ENCODE peak calls at places on chromosomes 4 and X, in five cellular contexts. L is HCT116, H is K562, U is GM12878, G is H1. S is an unnamed sample.

GRCh38 chr4:4461850-4462249 is 74.9 kb downstream of the NSG1 start:
- DNase-seq in H (peak; percentile 6), L (no peak), U (no peak), G (no peak), S (no peak)

GRCh38 chrX:65755786-65756185 is 88.3 kb downstream of the MSN start:
- DNase-seq in L (no peak), U (no peak), H (no peak), G (no peak), S (no peak)

GRCh38 chrX:118975831-118976598 is 1.6 kb downstream of the LONRF3 start:
- DNase-seq in H (peak; percentile 70), U (no peak), L (no peak), G (no peak), S (peak; percentile 24)

GRCh38 chrX:69365349-69365748 is 138.8 kb upstream of the NALF2 start:
- DNase-seq in L (no peak), G (no peak), H (no peak), U (no peak), S (no peak)

GRCh38 chr4:74065115-74065642 is 26.7 kb upstream of the CXCL3 start:
- DNase-seq in L (no peak), U (no peak), H (peak; percentile 63), G (no peak), S (no peak)

GRCh38 chr4:41430796-41431195 is 107.2 kb upstream of the LIMCH1 start:
- DNase-seq in G (no peak), L (no peak), U (no peak), H (no peak), S (no peak)

GRCh38 chr4:100540156-100540555 is 22.3 kb upstream of the EMCN start:
- DNase-seq in H (no peak), L (no peak), U (no peak), G (no peak), S (no peak)

GRCh38 chr4:6092131-6092530 is 73.9 kb upstream of the C4orf50 start:
- DNase-seq in L (no peak), U (no peak), G (no peak), H (no peak), S (peak; percentile 48)

GRCh38 chr4:144355809-144356757 is 215.6 kb upstream of the GYPA start:
- DNase-seq in H (peak; percentile 18), U (peak; percentile 51), G (no peak), L (peak; percentile 67), S (peak; percentile 53)

GRCh38 chr4:110059556-110060191 is 138.7 kb downstream of the ELOVL6 start:
- DNase-seq in G (no peak), L (no peak), H (no peak), U (peak; percentile 54), S (no peak)

GRCh38 chrX:146887020-146887419 is 72.5 kb upstream of the CXorf51A start:
- DNase-seq in U (no peak), L (no peak), G (no peak), H (no peak), S (no peak)

GRCh38 chrX:73562986-73563739 is at the start of gene CHIC1:
- DNase-seq in L (no peak), G (peak; percentile 65), H (peak; percentile 70), U (peak; percentile 32), S (peak; percentile 69)

GRCh38 chr4:75924309-75924708 is 16.5 kb downstream of the NAAA start:
- DNase-seq in H (no peak), U (no peak), G (no peak), L (no peak), S (no peak)

GRCh38 chrX:69173906-69174305 is 8.7 kb upstream of the PJA1 start:
- DNase-seq in U (no peak), H (no peak), G (no peak), L (no peak), S (peak; percentile 34)

GRCh38 chrX:104113237-104113965 is 1.1 kb downstream of the ZCCHC18 start:
- DNase-seq in G (peak; percentile 49), U (no peak), H (peak; percentile 46), L (no peak), S (peak; percentile 63)

GRCh38 chr4:168610911-168611530 is 114.2 kb downstream of the PALLD start:
- DNase-seq in U (no peak), G (no peak), L (no peak), H (no peak), S (no peak)

GRCh38 chrX:123962006-123962485 is 540 bp downstream of the STAG2 start:
- DNase-seq in L (peak; percentile 24), U (no peak), G (no peak), H (peak; percentile 76), S (no peak)

GRCh38 chrX:110145305-110145704 is 142.4 kb downstream of the TMEM164 start:
- DNase-seq in H (no peak), L (no peak), G (no peak), U (no peak), S (no peak)

GRCh38 chr4:155433636-155434360 is 57.0 kb upstream of the MAP9 start:
- DNase-seq in G (no peak), H (no peak), U (no peak), L (no peak), S (no peak)

GRCh38 chr4:8369426-8370105 is 71.0 kb downstream of the ACOX3 start:
- DNase-seq in U (no peak), G (no peak), H (no peak), L (no peak), S (no peak)

GRCh38 chr4:164701665-164702064 is 52.3 kb upstream of the SMIM31 start:
- DNase-seq in G (no peak), H (no peak), U (peak; percentile 24), L (no peak), S (no peak)

GRCh38 chr4:76127754-76128153 is 20.4 kb downstream of the NUP54 start:
- DNase-seq in G (no peak), H (no peak), U (no peak), L (no peak), S (no peak)

GRCh38 chrX:74924449-74925209 is 623 bp downstream of the NEXMIF start:
- DNase-seq in G (peak; percentile 60), H (no peak), U (no peak), L (no peak), S (peak; percentile 54)

GRCh38 chr4:69546121-69546520 is 50.4 kb upstream of the UGT2B4 start:
- DNase-seq in G (no peak), H (peak; percentile 5), U (no peak), L (no peak), S (no peak)

GRCh38 chrX:10177620-10178019 is 20.8 kb downstream of the CLCN4 start:
- DNase-seq in U (no peak), H (no peak), G (no peak), L (no peak), S (no peak)

GRCh38 chrX:153065389-153065788 is 6.9 kb upstream of the PNMA6A start:
- DNase-seq in U (no peak), H (peak; percentile 37), L (no peak), G (no peak), S (no peak)

GRCh38 chr4:124304936-124305335 is 407.6 kb downstream of the ANKRD50 start:
- DNase-seq in G (no peak), H (no peak), U (no peak), L (no peak), S (no peak)

DNA sequence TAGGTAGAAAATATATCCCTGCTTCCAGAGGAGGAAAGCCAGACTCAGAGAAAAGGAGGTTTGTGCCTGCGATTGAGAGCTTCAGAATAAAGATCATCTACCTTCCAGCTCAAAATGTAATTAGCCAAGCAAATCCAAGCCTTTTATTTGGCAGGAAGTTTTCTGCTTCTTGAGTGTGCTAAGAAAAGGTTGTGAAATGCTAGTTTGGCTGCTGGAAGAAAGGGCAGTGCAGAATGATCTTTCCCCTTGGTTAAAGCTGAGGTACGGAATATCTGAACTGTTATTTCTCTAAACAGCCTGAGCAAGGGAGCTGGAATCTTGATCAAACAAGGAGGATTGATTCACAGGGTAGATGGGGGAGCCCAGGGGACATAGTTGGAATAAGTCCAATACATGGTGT is 59.7 kb upstream of the VCX3B start:
- DNase-seq in G (no peak), H (no peak), L (no peak), U (no peak), S (no peak)
- TF ChIP-seq MAX in G (no peak), H (no peak), L (no peak), U (no peak), S (no peak)

DNA sequence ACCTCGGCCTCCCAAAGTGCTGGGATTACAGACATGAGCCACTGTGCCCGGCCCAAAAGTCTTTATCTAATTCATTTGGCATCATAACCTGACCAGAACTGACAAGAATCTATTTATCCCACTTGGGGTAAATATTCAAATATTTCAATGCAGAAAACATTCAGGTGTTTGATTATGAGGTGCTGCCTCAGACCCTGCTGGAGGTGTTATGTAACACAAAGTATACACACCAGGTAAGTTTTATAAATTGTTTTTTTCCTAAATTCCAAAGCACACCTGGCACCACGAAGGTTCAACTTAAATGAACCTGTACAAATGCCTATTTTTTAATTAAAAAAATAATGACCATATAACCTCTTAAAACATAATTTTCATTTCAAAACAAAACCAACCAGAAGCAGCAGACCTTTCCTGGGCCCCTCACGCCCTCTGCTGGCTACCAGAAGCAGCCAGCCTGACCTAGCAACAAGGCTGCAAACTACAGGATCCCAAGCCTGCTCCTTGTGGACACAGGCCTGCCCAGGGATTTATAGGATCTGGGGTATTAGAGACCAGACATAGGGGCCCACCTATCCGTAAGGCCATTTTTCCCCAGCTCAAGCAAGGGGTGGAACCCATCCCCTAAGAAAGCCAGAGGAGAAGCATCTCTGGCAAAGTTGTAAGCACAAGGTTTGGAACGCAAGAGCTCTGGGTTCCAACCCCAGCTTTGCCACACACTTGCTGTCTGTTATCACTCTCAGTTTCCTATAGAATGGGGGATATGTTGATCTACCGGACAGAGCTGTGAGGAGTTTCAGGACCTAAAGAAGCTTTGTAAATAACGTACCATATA is 11.7 kb downstream of the OTUD5 start:
- DNase-seq in L (peak; percentile 6), G (peak; percentile 47), H (peak; percentile 72), U (no peak), S (peak; percentile 49)
- TF ChIP-seq ATF3 in L (no peak), G (no peak), H (no peak), U (no peak), S (no peak)

GRCh38 chr4:13984996-13985780 is 357.7 kb upstream of the BOD1L1 start:
- DNase-seq in U (no peak), H (no peak), L (no peak), G (no peak), S (no peak)
- TF ChIP-seq MAX in U (no peak), H (no peak), L (no peak), G (no peak), S (no peak)

DNA sequence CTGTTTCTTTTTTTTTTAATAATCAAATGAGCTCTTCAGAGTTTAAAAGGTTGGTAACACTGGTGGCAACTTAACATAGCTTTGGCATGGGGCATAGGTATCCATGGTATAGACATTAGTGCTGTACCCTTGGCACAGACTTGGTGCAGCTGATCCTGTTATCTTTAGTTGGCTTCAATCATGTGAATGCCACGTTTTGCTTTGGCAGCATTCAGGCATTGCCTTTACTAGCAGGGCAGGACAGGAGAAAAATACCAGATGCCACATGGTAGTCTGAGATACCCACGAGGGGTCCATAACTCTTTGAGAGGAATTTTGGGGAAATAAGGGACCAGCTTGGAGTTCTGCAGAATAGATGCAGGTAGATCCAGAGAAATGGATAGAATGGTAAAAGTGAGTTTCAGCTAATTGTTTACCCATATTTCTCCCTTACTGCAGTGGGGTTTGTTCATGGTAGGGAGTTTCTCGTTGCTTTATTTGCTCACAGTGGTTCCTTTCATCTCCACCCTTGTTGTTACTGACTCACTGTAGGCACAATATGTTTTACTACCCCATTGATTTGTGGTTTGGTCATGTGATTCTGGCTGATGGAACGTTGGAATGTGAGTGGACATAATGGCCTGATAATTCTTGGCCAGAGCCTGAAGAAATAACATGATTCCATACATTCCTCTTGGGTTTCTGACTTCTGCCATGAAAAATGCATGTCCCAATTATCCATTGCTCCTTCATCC is 342.7 kb downstream of the GLUD2 start:
- DNase-seq in H (no peak), G (no peak), U (no peak), L (peak; percentile 40), S (no peak)
- TF ChIP-seq ATF3 in H (no peak), G (no peak), U (no peak), L (no peak), S (no peak)